ENCODE peak calls at places on chromosomes 3 and 15, in ten cellular contexts. J is AG08395; X is stimulated activated CD8-positive, alpha-beta memory T cell treated with anti-CD3 and anti-CD28 coated beads, Interleukin-12 subunit alpha, Interleukin-12 subunit beta, amount 100 ng/mL, for 1 hour; K is IMR-90; I is fibroblast of mammary gland; U is WERI-Rb-1; L is T-helper 2 cell; Z is NCI-H524 treated with DMSO at 0.1 percent for 48 hours; D is GM06990; A is HFFc6. B is an unnamed sample.

GRCh38 chr3:127452321-127452821 is 138.2 kb downstream of the TPRA1 start:
- DNase-seq in K (no peak), X (no peak), A (no peak), J (no peak), L (no peak), I (no peak), D (no peak), Z (no peak), U (no peak), B (no peak)

GRCh38 chr3:45599424-45599886 is 4.9 kb downstream of the LIMD1 start:
- DNase-seq in L (no peak), J (no peak), X (no peak), Z (no peak), K (no peak), D (no peak), U (no peak), A (no peak), I (no peak), B (no peak)

GRCh38 chr3:129226374-129226773 is 23.0 kb upstream of the COPG1 start:
- DNase-seq in U (no peak), J (peak; percentile 76), Z (no peak), D (no peak), K (peak; percentile 95), I (peak; percentile 95), X (no peak), L (no peak), A (peak; percentile 94), B (no peak)

GRCh38 chr3:14561051-14561634 is 21.0 kb upstream of the GRIP2 start:
- DNase-seq in K (peak; percentile 60), A (peak; percentile 56), J (peak; percentile 74), D (no peak), U (no peak), X (no peak), L (no peak), I (peak; percentile 49), Z (no peak), B (no peak)

GRCh38 chr15:87871130-87871737 is 385.3 kb downstream of the NTRK3 start:
- DNase-seq in D (no peak), X (no peak), L (no peak), Z (no peak), I (peak; percentile 31), U (no peak), K (peak; percentile 55), J (peak; percentile 69), A (peak; percentile 88), B (no peak)

GRCh38 chr3:139607981-139608380 is 68.4 kb upstream of the RBP1 start:
- DNase-seq in X (no peak), A (no peak), D (no peak), L (no peak), K (no peak), I (no peak), Z (no peak), J (no peak), U (no peak), B (no peak)

GRCh38 chr3:34012102-34012461 is 213.7 kb downstream of the PDCD6IP start:
- DNase-seq in A (peak; percentile 97), K (peak; percentile 100), U (peak; percentile 44), X (no peak), D (no peak), Z (peak; percentile 30), L (no peak), J (peak; percentile 95), I (peak; percentile 99), B (no peak)

GRCh38 chr15:42612367-42612912 is 37.0 kb downstream of the STARD9 start:
- DNase-seq in L (no peak), U (no peak), D (no peak), X (no peak), Z (no peak), K (no peak), I (no peak), A (no peak), J (no peak), B (no peak)

GRCh38 chr15:96585634-96586386 is 255.3 kb downstream of the NR2F2 start:
- DNase-seq in L (no peak), X (no peak), J (no peak), I (peak; percentile 31), U (no peak), Z (no peak), D (no peak), A (peak; percentile 6), K (peak; percentile 6), B (no peak)

GRCh38 chr3:123112232-123112631 is 45.4 kb downstream of the PDIA5 start:
- DNase-seq in I (no peak), L (no peak), J (no peak), A (no peak), D (no peak), Z (no peak), X (no peak), U (no peak), K (no peak), B (no peak)

GRCh38 chr3:114519415-114519814 is 225.6 kb downstream of the TIGIT start:
- DNase-seq in X (no peak), D (no peak), Z (no peak), K (peak; percentile 81), I (peak; percentile 61), L (no peak), U (no peak), J (peak; percentile 50), A (peak; percentile 38), B (no peak)

GRCh38 chr3:57230006-57230405 is 2.5 kb downstream of the APPL1 start:
- DNase-seq in U (no peak), L (no peak), K (no peak), Z (no peak), X (no peak), D (no peak), J (no peak), A (no peak), I (no peak), B (no peak)

GRCh38 chr15:67746450-67746849 is 78.9 kb upstream of the SKOR1 start:
- DNase-seq in U (no peak), Z (no peak), A (no peak), L (no peak), J (no peak), D (no peak), I (no peak), K (no peak), X (no peak), B (no peak)

GRCh38 chr3:11532865-11533490 is 110.7 kb downstream of the VGLL4 start:
- DNase-seq in U (no peak), K (peak; percentile 79), Z (no peak), I (peak; percentile 81), J (no peak), A (no peak), D (no peak), L (no peak), X (no peak), B (no peak)

GRCh38 chr15:75036269-75036668 is 12.9 kb downstream of the PPCDC start:
- DNase-seq in D (no peak), U (no peak), A (no peak), I (peak; percentile 70), K (no peak), X (no peak), J (peak; percentile 14), Z (no peak), L (no peak), B (no peak)

GRCh38 chr3:133384331-133385027 is 15.4 kb upstream of the BFSP2 start:
- DNase-seq in D (peak; percentile 24), K (peak; percentile 65), A (peak; percentile 29), I (peak; percentile 43), X (no peak), U (peak; percentile 78), Z (peak; percentile 39), J (peak; percentile 41), L (no peak), B (peak; percentile 57)

GRCh38 chr15:87556886-87557285 is 699.7 kb downstream of the NTRK3 start:
- DNase-seq in L (no peak), J (no peak), D (no peak), X (no peak), K (no peak), A (no peak), U (no peak), I (no peak), Z (no peak), B (no peak)

GRCh38 chr3:111577798-111578685 is 17.1 kb downstream of the ZBED2 start:
- DNase-seq in X (no peak), Z (no peak), A (peak; percentile 88), D (peak; percentile 15), J (peak; percentile 80), L (no peak), I (peak; percentile 65), K (peak; percentile 93), U (peak; percentile 22), B (no peak)

GRCh38 chr15:70342554-70343548 is 245.1 kb upstream of the TLE3 start:
- DNase-seq in L (no peak), U (no peak), K (no peak), A (no peak), J (no peak), Z (peak; percentile 26), X (no peak), I (no peak), D (no peak), B (no peak)

GRCh38 chr3:170909129-170909903 is 879 bp upstream of the EIF5A2 start:
- DNase-seq in Z (no peak), J (peak; percentile 74), L (no peak), A (peak; percentile 92), D (no peak), U (no peak), X (no peak), K (peak; percentile 97), I (peak; percentile 93), B (no peak)

GRCh38 chr3:139108253-139108969 is 63.7 kb upstream of the PRR23C start:
- DNase-seq in A (no peak), D (no peak), K (no peak), X (no peak), L (no peak), J (no peak), Z (no peak), I (no peak), U (no peak), B (no peak)

GRCh38 chr3:129657261-129658046 is 51.0 kb upstream of the PLXND1 start:
- DNase-seq in K (peak; percentile 42), Z (no peak), U (no peak), I (peak; percentile 31), J (no peak), A (peak; percentile 8), D (no peak), X (no peak), L (no peak), B (no peak)

GRCh38 chr3:15743587-15744009 is 54.2 kb downstream of the ANKRD28 start:
- DNase-seq in L (no peak), Z (no peak), K (no peak), X (no peak), D (no peak), A (no peak), J (no peak), U (no peak), I (no peak), B (no peak)

GRCh38 chr3:188319569-188319968 is 165.6 kb downstream of the LPP start:
- DNase-seq in D (no peak), K (peak; percentile 65), A (peak; percentile 67), U (no peak), I (peak; percentile 57), J (peak; percentile 7), L (no peak), X (no peak), Z (no peak), B (no peak)

GRCh38 chr15:67771201-67771600 is 54.1 kb upstream of the SKOR1 start:
- DNase-seq in X (no peak), L (no peak), A (no peak), K (no peak), I (no peak), J (no peak), U (peak; percentile 19), D (no peak), Z (peak; percentile 40), B (no peak)

GRCh38 chr15:74311734-74312444 is 55.6 kb downstream of the CYP11A1 start:
- DNase-seq in Z (peak; percentile 68), L (no peak), I (no peak), U (peak; percentile 79), J (peak; percentile 61), A (peak; percentile 36), K (peak; percentile 8), D (no peak), X (no peak), B (no peak)

GRCh38 chr3:132638721-132639120 is 20.9 kb downstream of the ACAD11 start:
- DNase-seq in K (no peak), U (no peak), D (no peak), X (no peak), Z (no peak), I (no peak), A (no peak), J (no peak), L (no peak), B (no peak)

GRCh38 chr15:95162967-95163531 is 931.7 kb downstream of the MCTP2 start:
- DNase-seq in X (no peak), J (peak; percentile 81), D (no peak), A (peak; percentile 82), I (peak; percentile 94), Z (no peak), K (peak; percentile 91), U (no peak), L (no peak), B (no peak)

B was measured in GM12891.